ENCODE peak calls at places on chromosomes 2 and 18, in five cellular contexts. B is activated naive CD4-positive, alpha-beta T cell treated with anti-CD3 and anti-CD28 coated beads, Interleukin-2, amount 10 ng/mL, durations not matched to agents 7 days and 5 days; J is GM12865; W is fibroblast of pulmonary artery; G is amniotic stem cell. S is an unnamed sample.

GRCh38 chr2:233094614-233095013 is 34.5 kb downstream of the INPP5D start:
- DNase-seq in B (no peak), J (no peak), W (peak), G (no peak), S (no peak)

GRCh38 chr18:6558770-6559169 is 144.1 kb upstream of the L3MBTL4 start:
- DNase-seq in B (no peak), J (no peak), W (no peak), G (no peak), S (no peak)

GRCh38 chr2:205462681-205463345 is 219.5 kb upstream of the NRP2 start:
- DNase-seq in B (no peak), J (no peak), W (no peak), G (no peak), S (no peak)

GRCh38 chr18:10378688-10379465 is 75.6 kb upstream of the APCDD1 start:
- DNase-seq in B (no peak), J (no peak), W (no peak), G (peak), S (peak)

GRCh38 chr2:157364257-157364974 is 38.8 kb upstream of the ERMN start:
- DNase-seq in B (no peak), J (peak), W (no peak), G (no peak), S (no peak)

GRCh38 chr2:151029406-151030157 is 232.1 kb downstream of the RBM43 start:
- DNase-seq in B (no peak), J (no peak), W (peak), G (peak), S (no peak)

GRCh38 chr2:28338046-28338753 is 54.5 kb upstream of the FOSL2 start:
- DNase-seq in B (no peak), J (no peak), W (peak), G (no peak), S (peak)

GRCh38 chr2:219369447-219369861 is 18.3 kb downstream of the DNPEP start:
- DNase-seq in B (no peak), J (no peak), W (peak), G (no peak), S (peak)

GRCh38 chr18:46917808-46918600 is 602 bp downstream of the KATNAL2 start:
- DNase-seq in B (peak), J (peak), W (peak), G (no peak), S (no peak)

GRCh38 chr2:22912398-22912797 is 472.6 kb upstream of the KLHL29 start:
- DNase-seq in B (no peak), J (no peak), W (no peak), G (no peak), S (no peak)

GRCh38 chr18:55585586-55586521 is 2.1 kb downstream of the TCF4 start:
- DNase-seq in B (no peak), J (no peak), W (peak), G (no peak), S (peak)

GRCh38 chr2:220585241-220585640 is 957.8 kb downstream of the SLC4A3 start:
- DNase-seq in B (no peak), J (no peak), W (no peak), G (peak), S (no peak)

GRCh38 chr18:59454909-59455727 is 96.1 kb upstream of the LMAN1 start:
- DNase-seq in B (no peak), J (no peak), W (no peak), G (no peak), S (no peak)

GRCh38 chr2:78682781-78683180 is 342.7 kb upstream of the REG3G start:
- DNase-seq in B (no peak), J (no peak), W (no peak), G (no peak), S (no peak)

GRCh38 chr2:128605931-128606330 is 287.3 kb upstream of the HS6ST1 start:
- DNase-seq in B (peak), J (no peak), W (no peak), G (no peak), S (no peak)

GRCh38 chr2:3222636-3223035 is 155.0 kb downstream of the EIPR1 start:
- DNase-seq in B (peak), J (peak), W (no peak), G (no peak), S (no peak)

GRCh38 chr2:38947241-38948239 is 57.9 kb downstream of the ARHGEF33 start:
- DNase-seq in B (peak), J (peak), W (peak), G (peak), S (peak)

GRCh38 chr2:234422242-234422641 is 74.6 kb downstream of the ARL4C start:
- DNase-seq in B (no peak), J (no peak), W (peak), G (peak), S (peak)

GRCh38 chr2:109633284-109633961 is 19.3 kb downstream of the SOWAHC start:
- DNase-seq in B (no peak), J (peak), W (no peak), G (no peak), S (no peak)